ENCODE peak calls at places on chromosomes 7 and 10, in four cellular contexts. K is epithelial cell of esophagus, T is neural progenitor cell, V is tibial nerve. X is an unnamed sample.

GRCh38 chr7:104264281-104264680 is 56.5 kb upstream of the ORC5 start:
- DNase-seq in K (peak; percentile 76), T (no peak), V (no peak), X (no peak)

GRCh38 chr10:114027951-114028350 is 15.7 kb upstream of the ADRB1 start:
- DNase-seq in K (no peak), T (no peak), V (no peak), X (no peak)

GRCh38 chr10:100827819-100828743 is 82.7 kb downstream of the PAX2 start:
- DNase-seq in K (no peak), T (peak; percentile 92), V (no peak), X (no peak)

GRCh38 chr10:70096016-70096704 is 36.5 kb downstream of the AIFM2 start:
- DNase-seq in K (no peak), T (no peak), V (no peak), X (no peak)

GRCh38 chr7:16668978-16669377 is 23.0 kb downstream of the BZW2 start:
- DNase-seq in K (peak; percentile 48), T (no peak), V (no peak), X (no peak)

GRCh38 chr7:18495412-18496335 is at the start of gene HDAC9:
- DNase-seq in K (peak; percentile 58), T (peak; percentile 83), V (no peak), X (peak; percentile 31)

GRCh38 chr7:23471090-23471859 is 984 bp upstream of the IGF2BP3 start:
- DNase-seq in K (peak; percentile 65), T (peak; percentile 97), V (no peak), X (no peak)

GRCh38 chr10:3400368-3400767 is 227.8 kb upstream of the PITRM1 start:
- DNase-seq in K (no peak), T (no peak), V (no peak), X (no peak)

GRCh38 chr7:54904130-54904529 is 114.7 kb upstream of the EGFR start:
- DNase-seq in K (peak; percentile 18), T (no peak), V (peak; percentile 60), X (no peak)

GRCh38 chr10:88428442-88428841 is 154.7 kb downstream of the RNLS start:
- DNase-seq in K (peak; percentile 63), T (no peak), V (no peak), X (no peak)

GRCh38 chr7:36390199-36391090 is 783 bp downstream of the ANLN start:
- DNase-seq in K (peak; percentile 96), T (peak; percentile 92), V (no peak), X (peak; percentile 65)

GRCh38 chr10:80502621-80503583 is 34.8 kb upstream of the SH2D4B start:
- DNase-seq in K (peak; percentile 67), T (no peak), V (no peak), X (no peak)

GRCh38 chr7:137508437-137509175 is 165.1 kb upstream of the PTN start:
- DNase-seq in K (peak; percentile 76), T (no peak), V (no peak), X (peak; percentile 59)

GRCh38 chr7:93879356-93879755 is 11.2 kb downstream of the TFPI2 start:
- DNase-seq in K (no peak), T (no peak), V (no peak), X (no peak)

GRCh38 chr7:16915405-16915804 is 33.6 kb upstream of the AGR3 start:
- DNase-seq in K (peak; percentile 98), T (no peak), V (no peak), X (peak; percentile 90)

GRCh38 chr10:29862926-29863614 is 196.3 kb downstream of the JCAD start:
- DNase-seq in K (peak; percentile 96), T (no peak), V (no peak), X (peak; percentile 92)

GRCh38 chr7:43041105-43041504 is 71.3 kb upstream of the HECW1 start:
- DNase-seq in K (no peak), T (no peak), V (no peak), X (no peak)

GRCh38 chr10:34768972-34769330 is 46.1 kb downstream of the PARD3 start:
- DNase-seq in K (no peak), T (no peak), V (no peak), X (no peak)

GRCh38 chr7:95772298-95772770 is at the start of gene DYNC1I1:
- DNase-seq in K (peak; percentile 75), T (peak; percentile 83), V (peak; percentile 17), X (peak; percentile 2)

GRCh38 chr10:102020938-102021337 is 35.0 kb downstream of the ARMH3 start:
- DNase-seq in K (no peak), T (no peak), V (no peak), X (no peak)

GRCh38 chr10:126596472-126597016 is 73.9 kb downstream of the C10orf90 start:
- DNase-seq in K (no peak), T (no peak), V (no peak), X (no peak)

GRCh38 chr7:116955801-116956514 is 2.7 kb downstream of the ST7 start:
- DNase-seq in K (no peak), T (no peak), V (peak; percentile 14), X (peak; percentile 31)

GRCh38 chr7:143042159-143042820 is 9.9 kb upstream of the OR6V1 start:
- DNase-seq in K (no peak), T (peak; percentile 45), V (no peak), X (no peak)

GRCh38 chr10:44425466-44425865 is 40.6 kb upstream of the CXCL12 start:
- DNase-seq in K (no peak), T (no peak), V (no peak), X (no peak)

GRCh38 chr7:153022796-153023592 is 263.4 kb downstream of the ACTR3B start:
- DNase-seq in K (no peak), T (peak; percentile 54), V (no peak), X (no peak)

GRCh38 chr7:37359662-37360444 is 88.8 kb downstream of the ELMO1 start:
- DNase-seq in K (no peak), T (no peak), V (no peak), X (no peak)

GRCh38 chr7:38977658-38978057 is at the start of gene POU6F2:
- DNase-seq in K (no peak), T (no peak), V (no peak), X (no peak)

GRCh38 chr7:38978474-38978873 is 765 bp downstream of the POU6F2 start:
- DNase-seq in K (no peak), T (peak; percentile 16), V (no peak), X (no peak)

GRCh38 chr7:38973760-38974159 is 3.9 kb upstream of the POU6F2 start:
- DNase-seq in K (no peak), T (no peak), V (no peak), X (no peak)

DNA sequence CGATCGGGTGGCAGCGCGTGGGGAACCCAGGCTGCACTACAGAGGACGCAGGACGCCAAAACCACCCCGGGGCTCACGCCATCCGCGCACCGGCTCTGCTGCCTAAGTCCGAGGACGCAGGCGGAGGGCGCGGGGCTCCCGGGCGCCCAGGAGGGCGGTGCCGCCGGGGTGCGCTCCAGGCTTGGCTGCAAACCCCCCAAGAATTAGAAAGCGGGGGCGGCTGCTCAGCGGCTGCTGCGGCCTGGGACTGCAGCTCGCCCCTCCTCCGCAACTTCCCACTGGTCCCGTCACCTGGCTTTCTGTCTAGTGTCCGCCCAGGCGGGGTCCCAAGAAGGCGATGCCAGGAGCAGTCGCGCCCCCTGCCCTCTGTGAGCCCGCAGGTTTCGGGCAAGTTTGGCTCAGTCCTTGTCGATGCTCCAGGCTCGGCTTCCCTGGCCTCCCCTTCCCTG is 1.7 kb upstream of the POU6F2 start:
- DNase-seq in K (no peak), T (peak; percentile 78), V (no peak), X (no peak)
- H3K4me3 ChIP-seq in K (no peak overlapping the region), T (peak overlapping the region; percentile 42), V (peak overlapping the region; percentile 13), X (peak overlapping the region; percentile 29)

DNA sequence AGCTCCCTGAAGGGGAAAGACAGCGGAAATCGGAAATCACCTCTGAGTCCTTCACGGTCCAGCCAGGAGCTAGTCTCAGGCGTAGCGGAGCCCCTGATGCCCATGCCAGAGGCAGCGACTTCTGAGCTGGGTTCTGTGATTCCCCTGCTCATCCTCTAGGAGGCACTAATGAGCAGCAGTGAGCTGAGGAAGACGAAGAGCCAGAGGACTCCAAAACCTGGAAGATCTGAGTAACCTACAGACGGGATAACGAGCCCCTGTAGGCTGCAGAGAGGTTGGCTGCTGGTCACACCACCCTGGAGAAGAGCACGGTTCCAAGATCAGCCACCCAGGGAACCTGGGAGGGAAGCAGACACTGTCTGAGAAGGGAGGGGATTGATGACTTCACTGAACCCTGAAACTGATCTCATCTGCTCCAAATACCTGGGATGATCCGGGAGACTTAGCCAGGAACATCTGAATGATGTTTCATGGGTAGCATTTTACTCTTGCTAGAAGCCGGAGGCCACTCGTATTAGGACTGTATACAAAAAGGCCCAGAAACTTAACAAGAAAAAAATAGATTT is 304.1 kb downstream of the PAXIP1 start:
- DNase-seq in K (no peak), T (peak; percentile 65), V (no peak), X (no peak)
- TF ChIP-seq CTCF in K (no peak), T (peak; percentile 72), V (no peak), X (peak; percentile 18)

GRCh38 chr7:150370612-150371071 is 2.0 kb downstream of the REPIN1 start:
- DNase-seq in K (peak; percentile 29), T (peak; percentile 1), V (no peak), X (no peak)
- H3K4me3 ChIP-seq in K (no peak overlapping the region), T (no peak overlapping the region), V (no peak overlapping the region), X (no peak overlapping the region)

GRCh38 chr7:52017802-52018679 is 701.4 kb upstream of the COBL start:
- DNase-seq in K (no peak), T (peak; percentile 85), V (no peak), X (no peak)
- TF ChIP-seq CTCF in K (no peak), T (peak; percentile 97), V (peak; percentile 19), X (peak; percentile 59)

X was measured in astrocyte of the cerebellum.